ENCODE peak calls at places on chromosomes 1 and 21, in seven cellular contexts. One of them, this sample, is unnamed. For H3K9me2, the result is how much of the 10 kb centered on the place peaks cover.

GRCh38 chr1:88763649-88764406 is 79.8 kb downstream of the PKN2 start:
- DNase-seq in GM23338: no peak
- DNase-seq in PC-3: peak
- DNase-seq in Karpas-422: no peak
- DNase-seq in PC-9: no peak
- DNase-seq in HCT116: peak
- DNase-seq in hepatocyte: no peak
- DNase-seq in this sample: no peak

GRCh38 chr1:14363707-14364413 is 234.6 kb upstream of the KAZN start:
- DNase-seq in GM23338: peak
- DNase-seq in PC-3: peak
- DNase-seq in Karpas-422: peak
- DNase-seq in PC-9: no peak
- DNase-seq in HCT116: no peak
- DNase-seq in hepatocyte: no peak
- DNase-seq in this sample: no peak

GRCh38 chr1:53369761-53370160 is 41.9 kb upstream of the LRP8 start:
- DNase-seq in GM23338: no peak
- DNase-seq in PC-3: no peak
- DNase-seq in Karpas-422: no peak
- DNase-seq in PC-9: no peak
- DNase-seq in HCT116: no peak
- DNase-seq in hepatocyte: no peak
- DNase-seq in this sample: no peak

GRCh38 chr1:30771005-30771404 is 13.4 kb upstream of the LAPTM5 start:
- DNase-seq in GM23338: no peak
- DNase-seq in PC-3: no peak
- DNase-seq in Karpas-422: no peak
- DNase-seq in PC-9: no peak
- DNase-seq in HCT116: no peak
- DNase-seq in hepatocyte: no peak
- DNase-seq in this sample: no peak

GRCh38 chr1:36824390-36824861 is 209.9 kb downstream of the GRIK3 start:
- DNase-seq in GM23338: peak
- DNase-seq in PC-3: no peak
- DNase-seq in Karpas-422: no peak
- DNase-seq in PC-9: no peak
- DNase-seq in HCT116: no peak
- DNase-seq in hepatocyte: peak
- DNase-seq in this sample: no peak

GRCh38 chr21:42056468-42056867 is 14.6 kb upstream of the UMODL1 start:
- DNase-seq in GM23338: no peak
- DNase-seq in PC-3: peak
- DNase-seq in Karpas-422: no peak
- DNase-seq in PC-9: peak
- DNase-seq in HCT116: no peak
- DNase-seq in hepatocyte: peak
- DNase-seq in this sample: no peak

GRCh38 chr1:10232213-10232612 is 21.8 kb downstream of the KIF1B start:
- DNase-seq in GM23338: no peak
- DNase-seq in PC-3: no peak
- DNase-seq in Karpas-422: no peak
- DNase-seq in PC-9: no peak
- DNase-seq in HCT116: no peak
- DNase-seq in hepatocyte: no peak
- DNase-seq in this sample: no peak

GRCh38 chr1:64923294-64923718 is 43.0 kb downstream of the JAK1 start:
- DNase-seq in GM23338: no peak
- DNase-seq in PC-3: peak
- DNase-seq in Karpas-422: no peak
- DNase-seq in PC-9: no peak
- DNase-seq in HCT116: no peak
- DNase-seq in hepatocyte: no peak
- DNase-seq in this sample: no peak

GRCh38 chr1:227299688-227300087 is 18.6 kb downstream of the CDC42BPA start:
- DNase-seq in GM23338: no peak
- DNase-seq in PC-3: peak
- DNase-seq in Karpas-422: no peak
- DNase-seq in PC-9: no peak
- DNase-seq in HCT116: no peak
- DNase-seq in hepatocyte: no peak
- DNase-seq in this sample: no peak

GRCh38 chr21:46617267-46618051 is 12.6 kb upstream of the S100B start:
- DNase-seq in GM23338: no peak
- DNase-seq in PC-3: peak
- DNase-seq in Karpas-422: no peak
- DNase-seq in PC-9: no peak
- DNase-seq in HCT116: no peak
- DNase-seq in hepatocyte: no peak
- DNase-seq in this sample: no peak

GRCh38 chr1:182080955-182081582 is 19.6 kb upstream of the ZNF648 start:
- DNase-seq in GM23338: peak
- DNase-seq in PC-3: peak
- DNase-seq in Karpas-422: peak
- DNase-seq in PC-9: peak
- DNase-seq in HCT116: peak
- DNase-seq in hepatocyte: peak
- DNase-seq in this sample: peak

GRCh38 chr1:44154665-44155064 is 13.2 kb upstream of the KLF18 start:
- DNase-seq in GM23338: peak
- DNase-seq in PC-3: peak
- DNase-seq in Karpas-422: no peak
- DNase-seq in PC-9: peak
- DNase-seq in HCT116: peak
- DNase-seq in hepatocyte: peak
- DNase-seq in this sample: no peak

GRCh38 chr1:204469304-204469703 is 25.3 kb downstream of the PIK3C2B start:
- DNase-seq in GM23338: no peak
- DNase-seq in PC-3: no peak
- DNase-seq in Karpas-422: no peak
- DNase-seq in PC-9: no peak
- DNase-seq in HCT116: no peak
- DNase-seq in hepatocyte: no peak
- DNase-seq in this sample: no peak

GRCh38 chr1:89635825-89636815 is 3.2 kb downstream of the LRRC8C start:
- DNase-seq in GM23338: no peak
- DNase-seq in PC-3: peak
- DNase-seq in Karpas-422: no peak
- DNase-seq in PC-9: no peak
- DNase-seq in HCT116: no peak
- DNase-seq in hepatocyte: no peak
- DNase-seq in this sample: no peak

GRCh38 chr21:45309541-45310381 is 22.1 kb upstream of the POFUT2 start:
- DNase-seq in GM23338: no peak
- DNase-seq in PC-3: no peak
- DNase-seq in Karpas-422: no peak
- DNase-seq in PC-9: no peak
- DNase-seq in HCT116: no peak
- DNase-seq in hepatocyte: no peak
- DNase-seq in this sample: no peak

GRCh38 chr1:55402676-55403464 is 187.7 kb upstream of the USP24 start:
- DNase-seq in GM23338: no peak
- DNase-seq in PC-3: peak
- DNase-seq in Karpas-422: no peak
- DNase-seq in PC-9: no peak
- DNase-seq in HCT116: no peak
- DNase-seq in hepatocyte: no peak
- DNase-seq in this sample: no peak

GRCh38 chr1:26826261-26827201 is at the start of gene ZDHHC18:
- DNase-seq in GM23338: peak
- DNase-seq in PC-3: peak
- DNase-seq in Karpas-422: peak
- DNase-seq in PC-9: peak
- DNase-seq in HCT116: no peak
- DNase-seq in hepatocyte: peak
- DNase-seq in this sample: peak
- H3K9me2 ChIP-seq in GM23338: under half
- H3K9me2 ChIP-seq in PC-3: under half
- H3K9me2 ChIP-seq in Karpas-422: under half
- H3K9me2 ChIP-seq in PC-9: under half
- H3K9me2 ChIP-seq in HCT116: under half
- H3K9me2 ChIP-seq in hepatocyte: under half
- H3K9me2 ChIP-seq in this sample: under half

DNA sequence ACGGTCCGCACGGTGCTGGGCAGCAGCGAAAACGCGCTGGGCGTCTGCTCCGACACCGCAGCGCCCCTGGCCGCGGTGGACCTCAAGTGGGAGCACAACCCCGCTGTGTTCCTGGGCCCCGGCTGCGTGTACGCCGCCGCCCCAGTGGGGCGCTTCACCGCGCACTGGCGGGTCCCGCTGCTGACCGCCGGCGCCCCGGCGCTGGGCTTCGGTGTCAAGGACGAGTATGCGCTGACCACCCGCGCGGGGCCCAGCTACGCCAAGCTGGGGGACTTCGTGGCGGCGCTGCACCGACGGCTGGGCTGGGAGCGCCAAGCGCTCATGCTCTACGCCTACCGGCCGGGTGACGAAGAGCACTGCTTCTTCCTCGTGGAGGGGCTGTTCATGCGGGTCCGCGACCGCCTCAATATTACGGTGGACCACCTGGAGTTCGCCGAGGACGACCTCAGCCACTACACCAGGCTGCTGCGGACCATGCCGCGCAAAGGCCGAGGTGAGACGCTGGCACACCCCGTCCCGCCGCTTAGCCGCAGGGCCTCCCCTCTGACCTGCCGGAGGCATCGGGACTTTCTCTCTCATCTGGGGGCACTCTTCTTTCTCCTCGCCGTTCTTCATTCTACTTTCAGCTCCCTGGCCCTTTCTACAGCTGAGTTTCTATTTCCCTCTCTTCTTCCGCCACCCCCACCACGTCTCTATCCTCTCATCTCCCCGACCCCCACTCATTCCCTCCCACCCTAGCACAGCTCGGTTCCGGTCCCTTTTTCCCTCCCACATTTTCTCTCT is 1.0 kb downstream of the NPR1 start:
- DNase-seq in GM23338: peak
- DNase-seq in PC-3: no peak
- DNase-seq in Karpas-422: no peak
- DNase-seq in PC-9: no peak
- DNase-seq in HCT116: no peak
- DNase-seq in hepatocyte: peak
- DNase-seq in this sample: no peak
- H3K4me2 ChIP-seq in GM23338: peak
- H3K4me2 ChIP-seq in PC-3: peak
- H3K4me2 ChIP-seq in Karpas-422: no peak
- H3K4me2 ChIP-seq in PC-9: no peak
- H3K4me2 ChIP-seq in HCT116: no peak
- H3K4me2 ChIP-seq in hepatocyte: peak
- H3K4me2 ChIP-seq in this sample: peak

DNA sequence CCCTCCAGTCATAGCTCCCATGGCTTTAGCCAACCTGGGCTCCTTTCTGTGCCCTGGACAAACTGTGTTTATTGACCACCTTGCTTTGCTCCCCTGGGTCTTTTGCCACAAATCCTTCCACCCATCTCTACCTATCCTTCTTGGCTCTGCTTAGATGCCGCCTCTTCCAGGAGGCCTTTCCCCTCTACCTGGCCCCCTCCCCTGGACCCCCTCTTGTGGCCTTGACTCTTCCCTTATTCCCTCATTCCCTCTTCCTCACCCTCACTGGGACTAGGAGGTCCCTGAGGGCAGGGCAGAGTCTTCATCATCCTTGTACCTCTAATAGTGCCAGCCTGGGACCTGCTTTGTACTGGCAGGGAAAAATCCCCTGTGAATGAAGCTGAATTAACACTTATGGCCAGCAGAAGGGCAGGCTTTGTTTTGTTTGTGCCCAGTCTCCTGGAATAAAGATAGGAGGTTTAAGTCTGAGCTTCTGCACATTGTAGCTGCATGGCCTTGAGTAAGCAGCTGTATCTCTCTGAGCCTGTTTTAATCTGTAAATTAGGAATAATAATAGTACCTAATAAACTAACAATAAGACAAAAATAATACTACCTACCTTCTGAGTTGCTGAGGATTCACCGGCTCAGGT is 13.7 kb downstream of the PTPRU start:
- DNase-seq in GM23338: no peak
- DNase-seq in PC-3: no peak
- DNase-seq in Karpas-422: peak
- DNase-seq in PC-9: no peak
- DNase-seq in HCT116: no peak
- DNase-seq in hepatocyte: no peak
- DNase-seq in this sample: no peak
- H3K9me2 ChIP-seq in GM23338: under half
- H3K9me2 ChIP-seq in PC-3: under half
- H3K9me2 ChIP-seq in Karpas-422: under half
- H3K9me2 ChIP-seq in PC-9: under half
- H3K9me2 ChIP-seq in HCT116: under half
- H3K9me2 ChIP-seq in hepatocyte: under half
- H3K9me2 ChIP-seq in this sample: under half

GRCh38 chr1:218349365-218350021 is 4.4 kb downstream of the TGFB2 start:
- DNase-seq in GM23338: no peak
- DNase-seq in PC-3: peak
- DNase-seq in Karpas-422: no peak
- DNase-seq in PC-9: no peak
- DNase-seq in HCT116: no peak
- DNase-seq in hepatocyte: no peak
- DNase-seq in this sample: no peak

GRCh38 chr1:218348628-218349185 is 3.6 kb downstream of the TGFB2 start:
- DNase-seq in GM23338: no peak
- DNase-seq in PC-3: peak
- DNase-seq in Karpas-422: no peak
- DNase-seq in PC-9: no peak
- DNase-seq in HCT116: no peak
- DNase-seq in hepatocyte: no peak
- DNase-seq in this sample: no peak

GRCh38 chr1:218351617-218352438 is 6.7 kb downstream of the TGFB2 start:
- DNase-seq in GM23338: peak
- DNase-seq in PC-3: peak
- DNase-seq in Karpas-422: peak
- DNase-seq in PC-9: no peak
- DNase-seq in HCT116: no peak
- DNase-seq in hepatocyte: no peak
- DNase-seq in this sample: peak

GRCh38 chr1:218350022-218350525 is 4.9 kb downstream of the TGFB2 start:
- DNase-seq in GM23338: no peak
- DNase-seq in PC-3: no peak
- DNase-seq in Karpas-422: no peak
- DNase-seq in PC-9: no peak
- DNase-seq in HCT116: no peak
- DNase-seq in hepatocyte: no peak
- DNase-seq in this sample: no peak

DNA sequence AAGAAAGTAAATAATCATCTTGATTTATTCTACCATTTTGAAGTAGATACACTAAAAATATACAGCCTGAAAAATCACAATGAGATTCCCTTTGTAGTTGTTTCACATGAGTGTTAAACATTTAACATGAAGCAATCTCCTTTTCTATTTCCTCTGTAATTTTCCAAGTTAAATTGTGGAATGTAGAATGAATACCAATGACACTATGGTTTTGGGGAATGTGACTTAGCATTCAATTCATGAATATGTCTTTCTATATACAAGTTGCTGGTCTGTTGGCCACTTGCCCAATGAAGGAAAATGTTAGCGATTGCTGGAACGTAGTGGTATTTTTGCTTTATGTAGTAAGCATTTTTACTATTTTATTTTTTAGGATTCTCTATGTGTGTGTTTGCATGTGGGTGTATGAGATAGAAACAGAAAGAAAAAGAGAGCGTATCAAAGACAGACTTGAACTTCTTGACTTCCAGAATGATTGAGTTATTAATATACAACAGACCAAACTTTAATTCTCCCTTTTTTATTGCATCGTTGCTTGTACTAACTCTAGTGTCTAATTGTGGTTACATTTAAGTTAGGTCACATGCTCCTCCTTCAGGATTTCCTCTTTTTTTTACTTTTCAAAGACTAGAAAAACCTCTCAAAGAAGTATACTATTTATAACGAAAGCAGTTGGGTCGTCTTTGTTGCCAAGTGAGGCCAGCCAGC is 5.9 kb downstream of the TGFB2 start:
- DNase-seq in GM23338: no peak
- DNase-seq in PC-3: peak
- DNase-seq in Karpas-422: no peak
- DNase-seq in PC-9: no peak
- DNase-seq in HCT116: no peak
- DNase-seq in hepatocyte: no peak
- DNase-seq in this sample: no peak
- H3K4me2 ChIP-seq in GM23338: peak
- H3K4me2 ChIP-seq in PC-3: peak
- H3K4me2 ChIP-seq in Karpas-422: no peak
- H3K4me2 ChIP-seq in PC-9: peak
- H3K4me2 ChIP-seq in HCT116: no peak
- H3K4me2 ChIP-seq in hepatocyte: peak
- H3K4me2 ChIP-seq in this sample: peak

This sample was measured in MM.1S.